ENCODE peak calls at places on chromosome 5, in four cellular contexts. U, I, X and B are unnamed samples.

GRCh38 chr5:107618233-107618632 is 52.5 kb downstream of the EFNA5 start:
- DNase-seq in U (peak), X (no peak), I (no peak), B (no peak)

GRCh38 chr5:17305964-17306725 is 88.7 kb downstream of the BASP1 start:
- DNase-seq in I (no peak), X (peak), U (peak), B (peak)

GRCh38 chr5:1751864-1752822 is 47.5 kb downstream of the MRPL36 start:
- DNase-seq in X (no peak), I (no peak), U (no peak), B (no peak)

GRCh38 chr5:131749138-131749537 is 47.7 kb downstream of the FNIP1 start:
- DNase-seq in U (peak), X (peak), I (no peak), B (no peak)

GRCh38 chr5:10145922-10146321 is 103.8 kb downstream of the ATPSCKMT start:
- DNase-seq in U (peak), I (peak), X (peak), B (peak)

GRCh38 chr5:16515532-16515931 is 49.9 kb upstream of the ZNF622 start:
- DNase-seq in U (no peak), X (no peak), I (no peak), B (no peak)

GRCh38 chr5:108588323-108588722 is 159.4 kb upstream of the FER start:
- DNase-seq in I (no peak), U (no peak), X (no peak), B (no peak)

GRCh38 chr5:150130493-150130922 is 25.1 kb downstream of the PDGFRB start:
- DNase-seq in X (no peak), U (no peak), I (no peak), B (no peak)

GRCh38 chr5:82211855-82212572 is 66.1 kb downstream of the RPS23 start:
- DNase-seq in U (no peak), X (no peak), I (no peak), B (no peak)

GRCh38 chr5:98587166-98587565 is 186.3 kb upstream of the RGMB start:
- DNase-seq in U (no peak), I (no peak), X (no peak), B (no peak)

GRCh38 chr5:147169846-147170245 is 65.0 kb upstream of the STK32A start:
- DNase-seq in X (no peak), U (no peak), I (no peak), B (no peak)

GRCh38 chr5:54360925-54361662 is 50.7 kb upstream of the ARL15 start:
- DNase-seq in I (no peak), X (no peak), U (peak), B (no peak)

GRCh38 chr5:10275460-10275859 is 25.4 kb downstream of the CCT5 start:
- DNase-seq in U (no peak), X (no peak), I (no peak), B (no peak)

GRCh38 chr5:171630047-171630669 is 155.5 kb upstream of the SMIM23 start:
- DNase-seq in I (no peak), X (peak), U (peak), B (no peak)

GRCh38 chr5:174459832-174460448 is 264.4 kb upstream of the MSX2 start:
- DNase-seq in U (no peak), X (no peak), I (no peak), B (no peak)

GRCh38 chr5:157384971-157385709 is 74.9 kb upstream of the NIPAL4 start:
- DNase-seq in X (peak), U (peak), I (peak), B (peak)

GRCh38 chr5:78628260-78629024 is 20.1 kb downstream of the LHFPL2 start:
- DNase-seq in X (no peak), I (no peak), U (peak), B (no peak)

GRCh38 chr5:173302546-173303155 is 25.6 kb downstream of the STC2 start:
- DNase-seq in X (peak), I (no peak), U (peak), B (no peak)

GRCh38 chr5:83911367-83911919 is 190.8 kb upstream of the HAPLN1 start:
- DNase-seq in I (no peak), X (no peak), U (no peak), B (no peak)

GRCh38 chr5:41856644-41857491 is 13.4 kb downstream of the OXCT1 start:
- DNase-seq in I (no peak), U (peak), X (peak), B (no peak)

GRCh38 chr5:143370440-143370839 is 33.0 kb downstream of the NR3C1 start:
- DNase-seq in U (no peak), I (no peak), X (no peak), B (no peak)

GRCh38 chr5:82440041-82440440 is 161.9 kb upstream of the RPS23 start:
- DNase-seq in X (peak), U (peak), I (no peak), B (no peak)

GRCh38 chr5:141680751-141681201 is 1.3 kb downstream of the ARAP3 start:
- DNase-seq in I (no peak), U (peak), X (no peak), B (no peak)

GRCh38 chr5:170570492-170570891 is 66.7 kb downstream of the KCNIP1 start:
- DNase-seq in X (no peak), U (no peak), I (no peak), B (no peak)

GRCh38 chr5:139660916-139661814 is 13.0 kb downstream of the CXXC5 start:
- DNase-seq in X (peak), I (peak), U (peak), B (no peak)

GRCh38 chr5:74182603-74183002 is 457.9 kb downstream of the ENC1 start:
- DNase-seq in I (no peak), X (no peak), U (no peak), B (no peak)

GRCh38 chr5:181054871-181055494 is 14.9 kb downstream of the BTNL9 start:
- DNase-seq in X (no peak), U (no peak), I (no peak), B (no peak)

GRCh38 chr5:5335708-5336211 is 86.7 kb upstream of the ICE1 start:
- DNase-seq in I (no peak), X (peak), U (peak), B (peak)

GRCh38 chr5:1772634-1773033 is 27.0 kb downstream of the MRPL36 start:
- DNase-seq in U (peak), X (peak), I (no peak), B (peak)

GRCh38 chr5:34691326-34691725 is 35.2 kb downstream of the RAI14 start:
- DNase-seq in X (no peak), I (no peak), U (no peak), B (no peak)

GRCh38 chr5:175921066-175921730 is 46.9 kb downstream of the THOC3 start:
- DNase-seq in X (no peak), I (no peak), U (no peak), B (no peak)

GRCh38 chr5:180170111-180170809 is 38.8 kb downstream of the RASGEF1C start:
- DNase-seq in I (no peak), X (peak), U (no peak), B (no peak)

GRCh38 chr5:156678484-156678883 is 171.6 kb upstream of the PPP1R2B start:
- DNase-seq in U (no peak), I (no peak), X (no peak), B (no peak)

GRCh38 chr5:19369048-19369447 is 619.0 kb downstream of the CDH18 start:
- DNase-seq in X (no peak), I (no peak), U (no peak), B (no peak)

GRCh38 chr5:65012411-65012972 is 243.8 kb downstream of the CWC27 start:
- DNase-seq in I (no peak), U (no peak), X (peak), B (no peak)